ENCODE peak calls at places on chromosomes 5 and 9, in ten cellular contexts. One of them, this sample, is unnamed.

GRCh38 chr5:160473736-160474483 is 52.3 kb downstream of the PTTG1 start:
- DNase-seq in activated CD4-positive, alpha-beta T cell treated with anti-CD3 and anti-CD28 coated beads, Interleukin-2, amount 10 ng/mL, durations not matched to agents 7 days and 5 days: no peak
- DNase-seq in stomach: no peak
- DNase-seq in amniotic stem cell: no peak
- DNase-seq in uterus: no peak
- DNase-seq in substantia nigra: no peak
- DNase-seq in HEK293T: no peak
- DNase-seq in H4: no peak
- DNase-seq in mesendoderm: no peak
- DNase-seq in NCI-H345: no peak
- DNase-seq in this sample: no peak

GRCh38 chr5:56818409-56819026 is 3.2 kb downstream of the MAP3K1 start:
- DNase-seq in activated CD4-positive, alpha-beta T cell treated with anti-CD3 and anti-CD28 coated beads, Interleukin-2, amount 10 ng/mL, durations not matched to agents 7 days and 5 days: no peak
- DNase-seq in stomach: no peak
- DNase-seq in amniotic stem cell: no peak
- DNase-seq in uterus: no peak
- DNase-seq in substantia nigra: no peak
- DNase-seq in HEK293T: no peak
- DNase-seq in H4: no peak
- DNase-seq in mesendoderm: no peak
- DNase-seq in NCI-H345: no peak
- DNase-seq in this sample: no peak

GRCh38 chr5:175098301-175098700 is 345.7 kb downstream of the DRD1 start:
- DNase-seq in activated CD4-positive, alpha-beta T cell treated with anti-CD3 and anti-CD28 coated beads, Interleukin-2, amount 10 ng/mL, durations not matched to agents 7 days and 5 days: no peak
- DNase-seq in stomach: no peak
- DNase-seq in amniotic stem cell: no peak
- DNase-seq in uterus: no peak
- DNase-seq in substantia nigra: no peak
- DNase-seq in HEK293T: no peak
- DNase-seq in H4: no peak
- DNase-seq in mesendoderm: no peak
- DNase-seq in NCI-H345: no peak
- DNase-seq in this sample: no peak

GRCh38 chr5:107570805-107571531 is 99.8 kb downstream of the EFNA5 start:
- DNase-seq in activated CD4-positive, alpha-beta T cell treated with anti-CD3 and anti-CD28 coated beads, Interleukin-2, amount 10 ng/mL, durations not matched to agents 7 days and 5 days: peak
- DNase-seq in stomach: peak
- DNase-seq in amniotic stem cell: no peak
- DNase-seq in uterus: no peak
- DNase-seq in substantia nigra: no peak
- DNase-seq in HEK293T: no peak
- DNase-seq in H4: peak
- DNase-seq in mesendoderm: peak
- DNase-seq in NCI-H345: peak
- DNase-seq in this sample: no peak

GRCh38 chr5:143594913-143595818 is 191.7 kb upstream of the NR3C1 start:
- DNase-seq in activated CD4-positive, alpha-beta T cell treated with anti-CD3 and anti-CD28 coated beads, Interleukin-2, amount 10 ng/mL, durations not matched to agents 7 days and 5 days: no peak
- DNase-seq in stomach: no peak
- DNase-seq in amniotic stem cell: no peak
- DNase-seq in uterus: no peak
- DNase-seq in substantia nigra: no peak
- DNase-seq in HEK293T: no peak
- DNase-seq in H4: peak
- DNase-seq in mesendoderm: no peak
- DNase-seq in NCI-H345: peak
- DNase-seq in this sample: peak

GRCh38 chr9:136346927-136347465 is 16.5 kb downstream of the DNLZ start:
- DNase-seq in activated CD4-positive, alpha-beta T cell treated with anti-CD3 and anti-CD28 coated beads, Interleukin-2, amount 10 ng/mL, durations not matched to agents 7 days and 5 days: no peak
- DNase-seq in stomach: no peak
- DNase-seq in amniotic stem cell: no peak
- DNase-seq in uterus: no peak
- DNase-seq in substantia nigra: no peak
- DNase-seq in HEK293T: no peak
- DNase-seq in H4: no peak
- DNase-seq in mesendoderm: no peak
- DNase-seq in NCI-H345: no peak
- DNase-seq in this sample: no peak

GRCh38 chr5:11415751-11416150 is 488.5 kb downstream of the CTNND2 start:
- DNase-seq in activated CD4-positive, alpha-beta T cell treated with anti-CD3 and anti-CD28 coated beads, Interleukin-2, amount 10 ng/mL, durations not matched to agents 7 days and 5 days: no peak
- DNase-seq in stomach: no peak
- DNase-seq in amniotic stem cell: no peak
- DNase-seq in uterus: no peak
- DNase-seq in substantia nigra: no peak
- DNase-seq in HEK293T: no peak
- DNase-seq in H4: no peak
- DNase-seq in mesendoderm: no peak
- DNase-seq in NCI-H345: no peak
- DNase-seq in this sample: no peak

GRCh38 chr5:71782771-71783770 is 64.0 kb downstream of the CARTPT start:
- DNase-seq in activated CD4-positive, alpha-beta T cell treated with anti-CD3 and anti-CD28 coated beads, Interleukin-2, amount 10 ng/mL, durations not matched to agents 7 days and 5 days: peak
- DNase-seq in stomach: peak
- DNase-seq in amniotic stem cell: peak
- DNase-seq in uterus: peak
- DNase-seq in substantia nigra: no peak
- DNase-seq in HEK293T: peak
- DNase-seq in H4: peak
- DNase-seq in mesendoderm: peak
- DNase-seq in NCI-H345: peak
- DNase-seq in this sample: peak

GRCh38 chr9:8408575-8409190 is 609.1 kb upstream of the DMAC1 start:
- DNase-seq in activated CD4-positive, alpha-beta T cell treated with anti-CD3 and anti-CD28 coated beads, Interleukin-2, amount 10 ng/mL, durations not matched to agents 7 days and 5 days: no peak
- DNase-seq in stomach: no peak
- DNase-seq in amniotic stem cell: no peak
- DNase-seq in uterus: no peak
- DNase-seq in substantia nigra: no peak
- DNase-seq in HEK293T: no peak
- DNase-seq in H4: no peak
- DNase-seq in mesendoderm: no peak
- DNase-seq in NCI-H345: no peak
- DNase-seq in this sample: no peak

GRCh38 chr9:124869466-124869985 is 7.6 kb downstream of the ARPC5L start:
- DNase-seq in activated CD4-positive, alpha-beta T cell treated with anti-CD3 and anti-CD28 coated beads, Interleukin-2, amount 10 ng/mL, durations not matched to agents 7 days and 5 days: peak
- DNase-seq in stomach: peak
- DNase-seq in amniotic stem cell: no peak
- DNase-seq in uterus: no peak
- DNase-seq in substantia nigra: no peak
- DNase-seq in HEK293T: peak
- DNase-seq in H4: no peak
- DNase-seq in mesendoderm: no peak
- DNase-seq in NCI-H345: peak
- DNase-seq in this sample: no peak

GRCh38 chr9:134301387-134302129 is 24.7 kb upstream of the RXRA start:
- DNase-seq in activated CD4-positive, alpha-beta T cell treated with anti-CD3 and anti-CD28 coated beads, Interleukin-2, amount 10 ng/mL, durations not matched to agents 7 days and 5 days: peak
- DNase-seq in stomach: no peak
- DNase-seq in amniotic stem cell: no peak
- DNase-seq in uterus: no peak
- DNase-seq in substantia nigra: no peak
- DNase-seq in HEK293T: no peak
- DNase-seq in H4: peak
- DNase-seq in mesendoderm: no peak
- DNase-seq in NCI-H345: no peak
- DNase-seq in this sample: no peak

GRCh38 chr5:14186132-14186830 is 43.1 kb downstream of the TRIO start:
- DNase-seq in activated CD4-positive, alpha-beta T cell treated with anti-CD3 and anti-CD28 coated beads, Interleukin-2, amount 10 ng/mL, durations not matched to agents 7 days and 5 days: no peak
- DNase-seq in stomach: no peak
- DNase-seq in amniotic stem cell: no peak
- DNase-seq in uterus: no peak
- DNase-seq in substantia nigra: no peak
- DNase-seq in HEK293T: no peak
- DNase-seq in H4: peak
- DNase-seq in mesendoderm: no peak
- DNase-seq in NCI-H345: no peak
- DNase-seq in this sample: no peak

GRCh38 chr5:178314961-178315820 is 82.6 kb upstream of the PHYKPL start:
- DNase-seq in activated CD4-positive, alpha-beta T cell treated with anti-CD3 and anti-CD28 coated beads, Interleukin-2, amount 10 ng/mL, durations not matched to agents 7 days and 5 days: no peak
- DNase-seq in stomach: no peak
- DNase-seq in amniotic stem cell: no peak
- DNase-seq in uterus: no peak
- DNase-seq in substantia nigra: no peak
- DNase-seq in HEK293T: no peak
- DNase-seq in H4: no peak
- DNase-seq in mesendoderm: no peak
- DNase-seq in NCI-H345: no peak
- DNase-seq in this sample: no peak

GRCh38 chr9:69295872-69296562 is 29.0 kb upstream of the ENTREP1 start:
- DNase-seq in activated CD4-positive, alpha-beta T cell treated with anti-CD3 and anti-CD28 coated beads, Interleukin-2, amount 10 ng/mL, durations not matched to agents 7 days and 5 days: no peak
- DNase-seq in stomach: no peak
- DNase-seq in amniotic stem cell: no peak
- DNase-seq in uterus: peak
- DNase-seq in substantia nigra: no peak
- DNase-seq in HEK293T: no peak
- DNase-seq in H4: no peak
- DNase-seq in mesendoderm: no peak
- DNase-seq in NCI-H345: no peak
- DNase-seq in this sample: no peak

GRCh38 chr9:24846248-24846912 is 300.7 kb upstream of the IZUMO3 start:
- DNase-seq in activated CD4-positive, alpha-beta T cell treated with anti-CD3 and anti-CD28 coated beads, Interleukin-2, amount 10 ng/mL, durations not matched to agents 7 days and 5 days: no peak
- DNase-seq in stomach: no peak
- DNase-seq in amniotic stem cell: no peak
- DNase-seq in uterus: no peak
- DNase-seq in substantia nigra: no peak
- DNase-seq in HEK293T: no peak
- DNase-seq in H4: no peak
- DNase-seq in mesendoderm: no peak
- DNase-seq in NCI-H345: no peak
- DNase-seq in this sample: no peak

GRCh38 chr5:54295658-54296276 is 14.6 kb downstream of the ARL15 start:
- DNase-seq in activated CD4-positive, alpha-beta T cell treated with anti-CD3 and anti-CD28 coated beads, Interleukin-2, amount 10 ng/mL, durations not matched to agents 7 days and 5 days: no peak
- DNase-seq in stomach: no peak
- DNase-seq in amniotic stem cell: no peak
- DNase-seq in uterus: no peak
- DNase-seq in substantia nigra: no peak
- DNase-seq in HEK293T: no peak
- DNase-seq in H4: no peak
- DNase-seq in mesendoderm: no peak
- DNase-seq in NCI-H345: no peak
- DNase-seq in this sample: no peak

GRCh38 chr5:151026674-151027073 is 6.3 kb downstream of the GPX3 start:
- DNase-seq in activated CD4-positive, alpha-beta T cell treated with anti-CD3 and anti-CD28 coated beads, Interleukin-2, amount 10 ng/mL, durations not matched to agents 7 days and 5 days: no peak
- DNase-seq in stomach: no peak
- DNase-seq in amniotic stem cell: no peak
- DNase-seq in uterus: peak
- DNase-seq in substantia nigra: no peak
- DNase-seq in HEK293T: no peak
- DNase-seq in H4: no peak
- DNase-seq in mesendoderm: no peak
- DNase-seq in NCI-H345: no peak
- DNase-seq in this sample: no peak

GRCh38 chr5:99102073-99102697 is 173.4 kb upstream of the CHD1 start:
- DNase-seq in activated CD4-positive, alpha-beta T cell treated with anti-CD3 and anti-CD28 coated beads, Interleukin-2, amount 10 ng/mL, durations not matched to agents 7 days and 5 days: no peak
- DNase-seq in stomach: no peak
- DNase-seq in amniotic stem cell: no peak
- DNase-seq in uterus: no peak
- DNase-seq in substantia nigra: no peak
- DNase-seq in HEK293T: no peak
- DNase-seq in H4: no peak
- DNase-seq in mesendoderm: peak
- DNase-seq in NCI-H345: no peak
- DNase-seq in this sample: no peak

GRCh38 chr9:135378751-135379150 is 100.8 kb upstream of the PPP1R26 start:
- DNase-seq in activated CD4-positive, alpha-beta T cell treated with anti-CD3 and anti-CD28 coated beads, Interleukin-2, amount 10 ng/mL, durations not matched to agents 7 days and 5 days: no peak
- DNase-seq in stomach: no peak
- DNase-seq in amniotic stem cell: no peak
- DNase-seq in uterus: no peak
- DNase-seq in substantia nigra: no peak
- DNase-seq in HEK293T: no peak
- DNase-seq in H4: no peak
- DNase-seq in mesendoderm: no peak
- DNase-seq in NCI-H345: no peak
- DNase-seq in this sample: no peak

GRCh38 chr9:12274577-12274976 is 418.6 kb upstream of the TYRP1 start:
- DNase-seq in activated CD4-positive, alpha-beta T cell treated with anti-CD3 and anti-CD28 coated beads, Interleukin-2, amount 10 ng/mL, durations not matched to agents 7 days and 5 days: no peak
- DNase-seq in stomach: no peak
- DNase-seq in amniotic stem cell: no peak
- DNase-seq in uterus: no peak
- DNase-seq in substantia nigra: no peak
- DNase-seq in HEK293T: no peak
- DNase-seq in H4: no peak
- DNase-seq in mesendoderm: no peak
- DNase-seq in NCI-H345: no peak
- DNase-seq in this sample: no peak

GRCh38 chr5:4295663-4296339 is 700.2 kb downstream of the IRX1 start:
- DNase-seq in activated CD4-positive, alpha-beta T cell treated with anti-CD3 and anti-CD28 coated beads, Interleukin-2, amount 10 ng/mL, durations not matched to agents 7 days and 5 days: no peak
- DNase-seq in stomach: no peak
- DNase-seq in amniotic stem cell: no peak
- DNase-seq in uterus: no peak
- DNase-seq in substantia nigra: peak
- DNase-seq in HEK293T: peak
- DNase-seq in H4: peak
- DNase-seq in mesendoderm: peak
- DNase-seq in NCI-H345: no peak
- DNase-seq in this sample: no peak